ENCODE peak calls at places on chromosomes 11 and 22, in ten cellular contexts. One of them, this sample, is unnamed.

GRCh38 chr11:33507967-33508366 is 192.7 kb downstream of the C11orf91 start:
- DNase-seq in psoas muscle: no peak
- DNase-seq in PC-3: peak; percentile 31
- DNase-seq in neuronal stem cell: no peak
- DNase-seq in tibial nerve: no peak
- DNase-seq in effector CD8-positive, alpha-beta T cell: no peak
- DNase-seq in SW 1271: no peak
- DNase-seq in DMS153: no peak
- DNase-seq in fibroblast of villous mesenchyme: peak; percentile 74
- DNase-seq in fibroblast of the conjunctiva: no peak
- DNase-seq in this sample: no peak

GRCh38 chr11:124769804-124770774 is 8.0 kb upstream of the ESAM start:
- DNase-seq in psoas muscle: no peak
- DNase-seq in PC-3: peak; percentile 90
- DNase-seq in neuronal stem cell: no peak
- DNase-seq in tibial nerve: no peak
- DNase-seq in effector CD8-positive, alpha-beta T cell: no peak
- DNase-seq in SW 1271: no peak
- DNase-seq in DMS153: no peak
- DNase-seq in fibroblast of villous mesenchyme: peak; percentile 54
- DNase-seq in fibroblast of the conjunctiva: no peak
- DNase-seq in this sample: no peak

GRCh38 chr11:119371778-119372182 is 9.7 kb downstream of the USP2 start:
- DNase-seq in psoas muscle: peak; percentile 62
- DNase-seq in PC-3: peak; percentile 53
- DNase-seq in neuronal stem cell: no peak
- DNase-seq in tibial nerve: no peak
- DNase-seq in effector CD8-positive, alpha-beta T cell: no peak
- DNase-seq in SW 1271: no peak
- DNase-seq in DMS153: peak; percentile 14
- DNase-seq in fibroblast of villous mesenchyme: no peak
- DNase-seq in fibroblast of the conjunctiva: no peak
- DNase-seq in this sample: no peak

GRCh38 chr11:680476-680875 is 14.5 kb downstream of the DEAF1 start:
- DNase-seq in psoas muscle: no peak
- DNase-seq in PC-3: no peak
- DNase-seq in neuronal stem cell: no peak
- DNase-seq in tibial nerve: no peak
- DNase-seq in effector CD8-positive, alpha-beta T cell: no peak
- DNase-seq in SW 1271: no peak
- DNase-seq in DMS153: no peak
- DNase-seq in fibroblast of villous mesenchyme: no peak
- DNase-seq in fibroblast of the conjunctiva: no peak
- DNase-seq in this sample: no peak

GRCh38 chr22:43128928-43129424 is 14.2 kb downstream of the MCAT start:
- DNase-seq in psoas muscle: no peak
- DNase-seq in PC-3: no peak
- DNase-seq in neuronal stem cell: no peak
- DNase-seq in tibial nerve: no peak
- DNase-seq in effector CD8-positive, alpha-beta T cell: no peak
- DNase-seq in SW 1271: no peak
- DNase-seq in DMS153: peak; percentile 70
- DNase-seq in fibroblast of villous mesenchyme: no peak
- DNase-seq in fibroblast of the conjunctiva: no peak
- DNase-seq in this sample: no peak

GRCh38 chr22:35465109-35465701 is 65.3 kb downstream of the MCM5 start:
- DNase-seq in psoas muscle: peak; percentile 74
- DNase-seq in PC-3: no peak
- DNase-seq in neuronal stem cell: no peak
- DNase-seq in tibial nerve: no peak
- DNase-seq in effector CD8-positive, alpha-beta T cell: no peak
- DNase-seq in SW 1271: no peak
- DNase-seq in DMS153: no peak
- DNase-seq in fibroblast of villous mesenchyme: peak; percentile 16
- DNase-seq in fibroblast of the conjunctiva: no peak
- DNase-seq in this sample: no peak

GRCh38 chr11:126696976-126697375 is 303.6 kb downstream of the KIRREL3 start:
- DNase-seq in psoas muscle: no peak
- DNase-seq in PC-3: no peak
- DNase-seq in neuronal stem cell: no peak
- DNase-seq in tibial nerve: no peak
- DNase-seq in effector CD8-positive, alpha-beta T cell: no peak
- DNase-seq in SW 1271: no peak
- DNase-seq in DMS153: no peak
- DNase-seq in fibroblast of villous mesenchyme: no peak
- DNase-seq in fibroblast of the conjunctiva: no peak
- DNase-seq in this sample: no peak

GRCh38 chr11:22130462-22131053 is 62.3 kb upstream of the ANO5 start:
- DNase-seq in psoas muscle: no peak
- DNase-seq in PC-3: peak; percentile 2
- DNase-seq in neuronal stem cell: peak; percentile 14
- DNase-seq in tibial nerve: no peak
- DNase-seq in effector CD8-positive, alpha-beta T cell: no peak
- DNase-seq in SW 1271: no peak
- DNase-seq in DMS153: peak; percentile 28
- DNase-seq in fibroblast of villous mesenchyme: no peak
- DNase-seq in fibroblast of the conjunctiva: no peak
- DNase-seq in this sample: no peak

GRCh38 chr11:34189191-34189590 is 83.8 kb downstream of the NAT10 start:
- DNase-seq in psoas muscle: no peak
- DNase-seq in PC-3: no peak
- DNase-seq in neuronal stem cell: no peak
- DNase-seq in tibial nerve: no peak
- DNase-seq in effector CD8-positive, alpha-beta T cell: no peak
- DNase-seq in SW 1271: no peak
- DNase-seq in DMS153: no peak
- DNase-seq in fibroblast of villous mesenchyme: no peak
- DNase-seq in fibroblast of the conjunctiva: no peak
- DNase-seq in this sample: no peak

This sample was measured in T-helper 17 cell.